ENCODE peak calls at places on chromosomes 13 and 19, in six cellular contexts. G is tibial nerve, B is endodermal cell, A is DND-41, D is suprapubic skin, F is colonic mucosa. Y is an unnamed sample.

GRCh38 chr13:51058461-51059167 is 52.5 kb downstream of the C13orf42 start:
- DNase-seq in F (no peak), G (no peak), B (peak; percentile 45), D (no peak), A (no peak), Y (no peak)

GRCh38 chr19:11887618-11888531 is at the start of gene ZNF69:
- DNase-seq in F (peak; percentile 98), A (peak; percentile 86), G (peak; percentile 82), B (peak; percentile 99), D (peak; percentile 92), Y (peak; percentile 62)

GRCh38 chr13:36559388-36559787 is 114.4 kb upstream of the SERTM1 start:
- DNase-seq in G (no peak), D (no peak), A (no peak), B (no peak), F (no peak), Y (no peak)

GRCh38 chr13:42875448-42876269 is 94.3 kb downstream of the FAM216B start:
- DNase-seq in D (no peak), B (peak; percentile 85), G (no peak), A (no peak), F (no peak), Y (no peak)

GRCh38 chr19:13770013-13770635 is 4.1 kb upstream of the C19orf53 start:
- DNase-seq in B (no peak), G (no peak), A (no peak), D (no peak), F (no peak), Y (no peak)

GRCh38 chr19:49338691-49339363 is 3.6 kb downstream of the CD37 start:
- DNase-seq in F (peak; percentile 96), B (peak; percentile 99), D (peak; percentile 89), G (peak; percentile 29), A (no peak), Y (no peak)

GRCh38 chr19:44109458-44109857 is 3.7 kb upstream of the ZNF225 start:
- DNase-seq in F (no peak), A (no peak), D (no peak), B (no peak), G (no peak), Y (no peak)

GRCh38 chr13:107864543-107865460 is 350.5 kb downstream of the LIG4 start:
- DNase-seq in G (no peak), D (no peak), F (no peak), B (peak; percentile 79), A (peak; percentile 47), Y (no peak)

GRCh38 chr19:7925171-7925837 is 631 bp downstream of the CTXN1 start:
- DNase-seq in B (peak; percentile 98), G (no peak), A (peak; percentile 90), D (peak; percentile 84), F (peak; percentile 71), Y (peak; percentile 75)

GRCh38 chr13:114304346-114305034 is 9.8 kb upstream of the CHAMP1 start:
- DNase-seq in F (no peak), B (no peak), D (no peak), A (no peak), G (no peak), Y (no peak)

GRCh38 chr19:10603084-10603872 is 16.2 kb upstream of the AP1M2 start:
- DNase-seq in D (peak; percentile 81), A (peak; percentile 89), F (peak; percentile 53), G (no peak), B (peak; percentile 67), Y (peak; percentile 89)
- H3K4me1 ChIP-seq in D (peaks cover 31% of the 10 kb centered on the region), A (peaks cover 26% of the 10 kb centered on the region), F (no peaks in the 10 kb centered on the region), G (peaks cover 31% of the 10 kb centered on the region), B (peaks cover 14% of the 10 kb centered on the region), Y (peaks cover 20% of the 10 kb centered on the region)

DNA sequence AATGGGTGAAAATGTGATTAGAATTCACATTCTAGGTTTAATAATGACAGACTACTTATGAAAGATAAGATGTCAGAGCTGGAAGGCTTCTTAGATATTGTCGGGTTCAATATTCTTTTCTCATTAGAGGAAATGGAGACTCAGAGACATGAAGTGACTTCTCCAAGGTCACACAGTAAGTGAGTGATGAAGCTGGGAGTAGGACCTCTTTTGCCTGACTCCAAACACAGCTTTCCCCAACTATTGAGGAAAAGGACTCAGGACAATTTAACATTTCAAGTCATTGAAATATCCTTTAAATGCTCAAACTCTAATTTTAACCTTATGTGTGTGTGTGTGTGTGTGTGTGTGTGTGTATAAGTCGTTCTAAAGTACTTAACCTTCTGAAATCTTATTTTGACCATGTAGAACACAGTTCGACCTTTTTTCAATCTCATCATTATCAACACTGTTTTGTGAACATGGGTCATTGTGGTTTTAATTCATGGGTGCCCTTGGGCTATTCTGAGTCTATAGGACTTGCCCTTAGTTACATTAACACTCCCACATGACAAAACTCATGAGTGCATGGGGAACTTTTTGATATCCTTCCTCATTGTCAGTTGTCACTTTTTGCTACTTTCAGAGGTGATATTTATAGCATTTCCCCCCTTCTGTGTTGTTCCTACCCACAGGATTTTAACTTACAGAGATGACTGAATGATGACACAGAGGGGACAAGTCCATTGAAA is 53.0 kb downstream of the LRCH1 start:
- DNase-seq in G (no peak), B (no peak), F (no peak), D (no peak), A (no peak), Y (no peak)
- H3K4me1 ChIP-seq in G (peaks cover 78% of the 10 kb centered on the region), B (peaks cover 6% of the 10 kb centered on the region), F (peaks cover 10% of the 10 kb centered on the region), D (peaks cover 60% of the 10 kb centered on the region), A (peaks cover 7% of the 10 kb centered on the region), Y (peaks cover 14% of the 10 kb centered on the region)

DNA sequence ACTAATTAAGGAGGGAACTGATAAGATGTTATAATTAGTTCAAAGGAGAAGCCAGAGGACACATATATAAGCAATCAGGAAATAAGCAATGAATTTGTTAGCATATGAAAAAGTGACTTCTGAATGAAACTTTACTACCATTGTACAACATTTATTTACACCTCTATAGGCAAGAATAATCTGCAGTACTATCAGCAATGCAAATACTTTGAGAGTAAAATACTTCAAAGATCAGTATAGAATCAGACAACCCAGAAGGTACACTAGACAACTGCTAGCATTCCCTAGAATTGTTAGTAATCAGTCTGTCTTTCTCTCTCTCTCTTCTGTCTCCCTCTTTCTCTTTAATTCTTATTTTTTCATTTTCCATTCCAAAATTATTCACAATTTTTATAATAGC is 196.8 kb upstream of the ATXN8OS start:
- DNase-seq in D (no peak), G (no peak), F (no peak), A (no peak), B (no peak), Y (no peak)
- H3K4me1 ChIP-seq in D (no peaks in the 10 kb centered on the region), G (no peaks in the 10 kb centered on the region), F (no peaks in the 10 kb centered on the region), A (no peaks in the 10 kb centered on the region), B (peaks cover 9% of the 10 kb centered on the region), Y (no peaks in the 10 kb centered on the region)

DNA sequence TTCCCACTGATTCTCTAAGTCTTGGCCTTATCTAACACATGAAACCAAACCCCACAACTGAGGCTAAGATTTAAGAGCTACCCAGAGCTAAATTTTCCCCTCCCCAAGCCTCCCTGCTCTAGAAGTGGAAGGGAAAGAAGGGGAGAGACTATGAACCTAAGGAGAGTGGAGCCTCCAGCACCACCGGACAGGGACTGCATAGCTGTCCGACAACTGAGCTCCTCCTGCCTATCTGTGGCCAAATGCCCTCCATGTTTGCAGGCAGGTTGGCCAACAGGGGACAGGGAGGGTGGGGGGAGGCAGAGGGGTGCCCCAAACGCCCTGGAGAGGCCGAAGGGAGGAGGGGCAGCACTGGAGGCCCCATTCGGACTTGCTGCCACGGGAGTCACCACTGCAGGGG is 6.0 kb upstream of the NAPA start:
- DNase-seq in A (no peak), F (no peak), G (no peak), D (no peak), B (no peak), Y (no peak)
- H3K4me1 ChIP-seq in A (peaks cover 33% of the 10 kb centered on the region), F (no peaks in the 10 kb centered on the region), G (peaks cover 12% of the 10 kb centered on the region), D (peaks cover 2% of the 10 kb centered on the region), B (peaks cover 8% of the 10 kb centered on the region), Y (peaks cover 33% of the 10 kb centered on the region)

GRCh38 chr19:35666251-35666913 is at the start of gene UPK1A:
- DNase-seq in B (no peak), G (no peak), D (no peak), A (no peak), F (no peak), Y (no peak)
- H3K4me1 ChIP-seq in B (no peaks in the 10 kb centered on the region), G (no peaks in the 10 kb centered on the region), D (peaks cover 7% of the 10 kb centered on the region), A (no peaks in the 10 kb centered on the region), F (no peaks in the 10 kb centered on the region), Y (no peaks in the 10 kb centered on the region)

GRCh38 chr13:39575641-39576238 is 27.3 kb downstream of the LHFPL6 start:
- DNase-seq in F (no peak), G (no peak), D (no peak), B (no peak), A (no peak), Y (no peak)

GRCh38 chr13:39581177-39581576 is 21.8 kb downstream of the LHFPL6 start:
- DNase-seq in A (no peak), B (no peak), G (no peak), D (no peak), F (no peak), Y (no peak)

GRCh38 chr13:39577203-39577602 is 25.8 kb downstream of the LHFPL6 start:
- DNase-seq in B (no peak), G (no peak), A (no peak), F (no peak), D (no peak), Y (no peak)

GRCh38 chr13:39577833-39578232 is 25.2 kb downstream of the LHFPL6 start:
- DNase-seq in D (no peak), G (no peak), B (no peak), F (no peak), A (no peak), Y (no peak)

GRCh38 chr13:39578821-39579291 is 24.1 kb downstream of the LHFPL6 start:
- DNase-seq in G (no peak), A (no peak), D (no peak), F (no peak), B (no peak), Y (no peak)
- H3K4me1 ChIP-seq in G (peaks cover 42% of the 10 kb centered on the region), A (no peaks in the 10 kb centered on the region), D (no peaks in the 10 kb centered on the region), F (no peaks in the 10 kb centered on the region), B (no peaks in the 10 kb centered on the region), Y (no peaks in the 10 kb centered on the region)

GRCh38 chr13:76646946-76647345 is 239.3 kb downstream of the KCTD12 start:
- DNase-seq in F (no peak), D (no peak), B (no peak), G (no peak), A (no peak), Y (no peak)

GRCh38 chr13:76641056-76641455 is 245.1 kb downstream of the KCTD12 start:
- DNase-seq in A (no peak), G (no peak), F (no peak), B (no peak), D (no peak), Y (no peak)

GRCh38 chr13:76647550-76647949 is 238.7 kb downstream of the KCTD12 start:
- DNase-seq in B (no peak), D (no peak), G (no peak), F (no peak), A (no peak), Y (no peak)

GRCh38 chr13:76644906-76645305 is 241.3 kb downstream of the KCTD12 start:
- DNase-seq in G (no peak), A (no peak), F (no peak), D (no peak), B (no peak), Y (no peak)

GRCh38 chr13:76643596-76643995 is 242.6 kb downstream of the KCTD12 start:
- DNase-seq in B (no peak), D (no peak), F (no peak), G (no peak), A (no peak), Y (no peak)
- H3K4me1 ChIP-seq in B (no peaks in the 10 kb centered on the region), D (no peaks in the 10 kb centered on the region), F (no peaks in the 10 kb centered on the region), G (peaks cover 14% of the 10 kb centered on the region), A (no peaks in the 10 kb centered on the region), Y (no peaks in the 10 kb centered on the region)

GRCh38 chr19:4702764-4703163 is 20.9 kb downstream of the DPP9 start:
- DNase-seq in A (no peak), B (no peak), D (no peak), F (no peak), G (no peak), Y (no peak)
- H3K4me1 ChIP-seq in A (no peaks in the 10 kb centered on the region), B (no peaks in the 10 kb centered on the region), D (peaks cover 34% of the 10 kb centered on the region), F (peaks cover 9% of the 10 kb centered on the region), G (peaks cover 1% of the 10 kb centered on the region), Y (no peaks in the 10 kb centered on the region)

Y was measured in naive thymus-derived CD4-positive, alpha-beta T cell.